ENCODE peak calls at places on chromosomes 6 and 20, in eight cellular contexts. F is ovary; D is thyroid gland; K is suprapubic skin; N is CD4-positive, alpha-beta T cell; O is RWPE1; E is heart left ventricle; I is lower lobe of right lung. Y is an unnamed sample.

GRCh38 chr20:13307562-13308163 is 86.6 kb downstream of the ISM1 start:
- DNase-seq in K (no peak), O (no peak), N (no peak), F (no peak), E (no peak), I (no peak), D (no peak), Y (no peak)

GRCh38 chr20:7859371-7859802 is 80.9 kb downstream of the HAO1 start:
- DNase-seq in O (peak), N (no peak), E (peak), F (no peak), K (no peak), I (no peak), D (peak), Y (no peak)

GRCh38 chr6:163291622-163292021 is 122.9 kb upstream of the QKI start:
- DNase-seq in N (no peak), K (no peak), O (no peak), I (no peak), D (no peak), E (no peak), F (no peak), Y (no peak)

GRCh38 chr20:35013421-35014411 is 58.0 kb downstream of the MYH7B start:
- DNase-seq in K (no peak), F (no peak), D (no peak), O (no peak), N (no peak), I (no peak), E (no peak), Y (no peak)

GRCh38 chr6:104692008-104692407 is 167.7 kb downstream of the HACE1 start:
- DNase-seq in D (no peak), N (no peak), F (no peak), O (no peak), I (no peak), E (no peak), K (no peak), Y (no peak)

GRCh38 chr6:124069230-124069815 is 265.7 kb downstream of the NKAIN2 start:
- DNase-seq in N (no peak), K (no peak), D (no peak), I (no peak), F (no peak), E (no peak), O (no peak), Y (no peak)

GRCh38 chr6:14240411-14241166 is 123.0 kb downstream of the CD83 start:
- DNase-seq in O (no peak), K (no peak), N (no peak), D (no peak), I (no peak), E (no peak), F (no peak), Y (no peak)

GRCh38 chr20:62281161-62281933 is 21.4 kb upstream of the ADRM1 start:
- DNase-seq in D (no peak), F (no peak), K (no peak), O (no peak), E (no peak), N (no peak), I (no peak), Y (no peak)

GRCh38 chr20:45322952-45323383 is 14.9 kb upstream of the MATN4 start:
- DNase-seq in I (peak), D (peak), N (no peak), E (peak), O (no peak), K (no peak), F (no peak), Y (no peak)

GRCh38 chr6:11366183-11366933 is 133.9 kb upstream of the NEDD9 start:
- DNase-seq in D (no peak), F (no peak), I (no peak), E (no peak), N (peak), O (no peak), K (no peak), Y (no peak)

GRCh38 chr20:61173966-61174725 is 77.9 kb upstream of the CDH4 start:
- DNase-seq in O (no peak), I (no peak), N (no peak), E (no peak), D (no peak), F (no peak), K (no peak), Y (no peak)

GRCh38 chr6:56814802-56815201 is 140.1 kb upstream of the BEND6 start:
- DNase-seq in D (no peak), O (no peak), E (no peak), N (no peak), K (no peak), I (no peak), F (no peak), Y (peak)

GRCh38 chr6:53659458-53659857 is 6.1 kb downstream of the KLHL31 start:
- DNase-seq in F (no peak), D (no peak), I (no peak), K (no peak), E (no peak), N (no peak), O (no peak), Y (no peak)

GRCh38 chr20:40293740-40294139 is 395.3 kb downstream of the MAFB start:
- DNase-seq in O (no peak), D (no peak), F (no peak), E (no peak), K (no peak), N (no peak), I (no peak), Y (no peak)
- H3K27ac ChIP-seq in O (no peak), D (no peak), F (no peak), E (no peak), K (no peak), N (no peak), I (no peak), Y (no peak)

DNA sequence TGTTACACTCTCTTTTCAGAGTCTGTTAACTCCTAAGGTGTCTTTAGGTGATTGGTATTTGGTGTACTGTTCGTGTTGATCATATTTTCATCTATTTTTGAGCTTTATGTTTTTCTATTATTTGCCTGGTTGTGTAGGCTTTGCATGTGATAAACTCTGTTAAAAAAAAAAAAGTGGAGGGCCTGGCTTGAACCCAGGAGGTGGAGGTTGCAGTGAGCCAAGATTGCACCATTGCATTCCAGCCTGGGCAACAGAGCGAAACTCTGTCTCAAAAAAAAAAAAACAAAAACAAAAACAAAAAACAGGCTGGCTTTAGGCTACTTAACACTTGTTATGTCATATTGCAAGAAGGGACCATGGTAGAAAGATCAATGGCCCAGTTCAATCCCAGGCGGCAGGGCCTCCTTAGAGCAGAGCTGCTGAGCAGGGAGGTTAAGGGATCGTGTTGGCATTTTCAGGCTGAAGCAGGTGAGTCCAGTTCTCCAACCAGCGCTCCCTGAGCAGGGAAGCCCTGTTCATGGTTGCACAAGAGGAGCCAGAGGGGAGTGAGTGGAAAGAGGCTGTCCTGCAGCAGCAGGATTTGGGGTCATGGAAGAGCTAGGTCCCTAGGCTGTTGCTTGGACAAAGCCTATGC is 8.5 kb downstream of the PYGB start:
- DNase-seq in D (peak), E (no peak), N (no peak), O (no peak), K (peak), F (no peak), I (no peak), Y (no peak)
- H3K27ac ChIP-seq in D (peak), E (peak), N (no peak), O (peak), K (peak), F (no peak), I (peak), Y (peak)

DNA sequence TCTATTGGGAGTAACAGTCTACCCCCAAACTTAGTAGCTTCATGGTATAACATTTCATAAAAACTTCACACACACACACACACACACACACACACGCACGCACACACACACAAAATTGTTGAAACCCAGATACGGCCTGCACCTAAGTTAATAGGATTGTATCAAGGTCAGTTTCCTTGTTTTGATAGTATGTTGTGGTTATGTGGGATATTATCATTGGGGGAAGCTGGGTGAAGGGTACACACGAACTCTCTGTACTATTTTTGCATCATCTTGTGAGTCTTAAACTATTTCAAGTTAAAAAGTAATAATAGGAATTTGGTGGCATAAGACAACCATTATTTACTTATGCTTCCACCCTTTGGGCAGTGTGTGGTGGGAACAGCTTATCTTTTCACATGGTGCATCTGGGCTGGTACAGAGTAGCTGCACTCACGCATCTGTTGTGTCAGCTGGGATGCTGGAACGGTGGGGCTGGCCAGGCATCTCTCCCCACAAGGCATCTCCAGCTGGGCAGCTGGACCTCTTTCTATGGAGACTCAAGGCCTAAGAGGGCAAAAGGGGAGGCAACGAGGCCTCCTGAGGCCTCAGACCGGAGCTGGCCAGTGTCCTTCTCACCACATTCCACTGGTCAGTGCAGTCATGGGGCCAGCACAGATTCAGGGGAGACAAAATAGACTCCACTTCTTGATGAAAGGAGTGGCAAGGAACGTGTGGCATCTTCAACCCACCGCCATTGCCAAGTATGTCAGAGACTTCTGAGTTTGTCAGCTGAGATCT is 20.4 kb upstream of the IP6K3 start:
- DNase-seq in F (no peak), I (no peak), N (no peak), K (no peak), E (no peak), O (no peak), D (no peak), Y (no peak)
- H3K27ac ChIP-seq in F (no peak), I (no peak), N (no peak), K (no peak), E (no peak), O (no peak), D (no peak), Y (no peak)

DNA sequence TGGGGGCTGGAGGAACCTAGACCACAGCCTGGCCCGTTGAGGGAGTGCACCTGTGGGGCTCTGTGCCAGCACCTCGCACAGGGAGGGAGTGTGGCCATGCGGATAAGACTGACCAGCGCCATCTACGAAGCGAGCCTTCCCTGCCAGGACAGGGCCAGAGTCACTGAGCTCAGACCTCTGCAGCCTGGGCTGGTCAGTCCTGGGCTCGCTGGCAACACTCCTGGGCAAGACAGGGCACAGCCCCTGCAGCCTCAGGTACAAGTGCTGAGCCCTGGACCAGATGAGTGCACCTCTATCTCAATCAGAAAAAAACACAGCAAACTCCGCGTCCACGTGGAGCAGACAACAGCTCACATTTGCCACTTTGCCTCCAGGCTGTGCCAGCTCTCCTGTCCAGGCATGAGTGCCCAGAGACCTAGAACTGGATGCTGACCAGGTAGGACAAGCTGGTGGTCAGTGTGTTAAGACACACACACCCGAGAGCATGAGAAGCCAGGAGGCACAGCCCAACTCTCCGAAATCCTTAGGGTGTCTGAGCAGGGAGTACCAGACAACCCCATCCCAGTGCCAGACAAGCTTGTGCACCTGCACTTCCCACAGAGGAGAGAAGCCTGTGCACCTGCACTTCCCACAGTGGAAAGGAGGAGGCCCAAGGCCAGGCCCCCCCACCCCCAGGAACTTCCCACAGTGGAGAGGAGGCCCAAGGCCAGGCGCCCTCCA is 4.9 kb downstream of the ARFRP1 start:
- DNase-seq in E (peak), I (no peak), N (no peak), D (no peak), F (no peak), O (no peak), K (peak), Y (no peak)
- H3K27ac ChIP-seq in E (no peak), I (no peak), N (no peak), D (no peak), F (no peak), O (peak), K (no peak), Y (no peak)

GRCh38 chr6:157478926-157479325 is 97.9 kb downstream of the ZDHHC14 start:
- DNase-seq in E (no peak), I (no peak), N (no peak), D (no peak), K (no peak), F (no peak), O (no peak), Y (no peak)

GRCh38 chr6:157479464-157480303 is 98.7 kb downstream of the ZDHHC14 start:
- DNase-seq in I (no peak), O (no peak), F (no peak), D (no peak), N (no peak), E (no peak), K (no peak), Y (no peak)

GRCh38 chr6:157471895-157472686 is 91.1 kb downstream of the ZDHHC14 start:
- DNase-seq in O (no peak), E (no peak), I (no peak), F (no peak), D (peak), N (no peak), K (no peak), Y (no peak)

GRCh38 chr6:157481189-157481864 is 100.3 kb downstream of the ZDHHC14 start:
- DNase-seq in E (no peak), D (no peak), F (no peak), N (no peak), I (no peak), O (no peak), K (no peak), Y (no peak)

DNA sequence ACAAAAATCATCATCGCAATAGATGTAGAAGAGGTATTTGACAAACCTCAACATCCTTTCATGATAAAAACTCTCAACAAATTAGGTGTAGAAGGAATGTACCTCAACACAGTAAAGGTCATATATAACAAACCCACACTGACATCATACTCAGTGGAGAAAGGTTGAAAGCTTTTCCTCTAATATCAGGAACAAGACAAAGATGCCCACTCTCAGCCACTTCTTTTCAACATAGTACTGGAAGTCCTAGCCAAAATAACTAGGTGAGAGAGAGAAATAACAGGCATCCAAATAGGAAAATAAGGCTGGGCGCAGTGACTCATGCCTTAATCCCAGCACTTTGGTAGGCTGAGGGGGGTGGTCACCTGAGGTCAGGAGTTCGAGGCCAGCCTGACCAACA is 95.8 kb downstream of the ZDHHC14 start:
- DNase-seq in N (no peak), O (no peak), K (no peak), I (no peak), E (no peak), D (no peak), F (no peak), Y (no peak)
- H3K27ac ChIP-seq in N (no peak), O (no peak), K (no peak), I (no peak), E (no peak), D (no peak), F (no peak), Y (no peak)

Y was measured in right cardiac atrium.